ENCODE peak calls at places on chromosomes 4 and X, in eight cellular contexts. R is RWPE1, K is M059J, Z is hypothalamus, T is cardiac muscle cell, D is kidney epithelial cell, U is cardiac septum, P is HS-27A. X is an unnamed sample.

GRCh38 chr4:26248647-26249046 is 72.2 kb upstream of the RBPJ start:
- DNase-seq in R (no peak), K (peak), Z (no peak), T (no peak), D (no peak), U (no peak), P (no peak), X (no peak)

GRCh38 chr4:153045111-153045982 is 109.2 kb downstream of the FHDC1 start:
- DNase-seq in R (no peak), K (no peak), Z (no peak), T (no peak), D (no peak), U (no peak), P (no peak), X (no peak)

GRCh38 chr4:10524196-10524833 is 67.1 kb upstream of the ZNF518B start:
- DNase-seq in R (no peak), K (peak), Z (no peak), T (no peak), D (no peak), U (no peak), P (no peak), X (no peak)

GRCh38 chr4:185270885-185271284 is 61.5 kb downstream of the SNX25 start:
- DNase-seq in R (no peak), K (no peak), Z (no peak), T (no peak), D (no peak), U (no peak), P (no peak), X (no peak)

GRCh38 chr4:118099106-118099505 is 64.8 kb downstream of the NDST3 start:
- DNase-seq in R (no peak), K (no peak), Z (no peak), T (no peak), D (no peak), U (no peak), P (no peak), X (no peak)

GRCh38 chrX:7108995-7109634 is 38.4 kb upstream of the STS start:
- DNase-seq in R (no peak), K (no peak), Z (no peak), T (peak), D (no peak), U (no peak), P (no peak), X (peak)

GRCh38 chr4:165915215-165915614 is 42.2 kb downstream of the TLL1 start:
- DNase-seq in R (no peak), K (peak), Z (no peak), T (no peak), D (peak), U (no peak), P (no peak), X (no peak)

GRCh38 chr4:184644553-184645307 is 4.5 kb downstream of the CASP3 start:
- DNase-seq in R (no peak), K (peak), Z (no peak), T (no peak), D (no peak), U (no peak), P (no peak), X (no peak)

X was measured in nephron progenitor cell.